ENCODE peak calls at places on chromosomes 4 and X, in nine cellular contexts. O, Y, H, C, F, V, U, T and S are unnamed samples.

GRCh38 chr4:111556861-111557260 is 588.4 kb upstream of the FAM241A start:
- DNase-seq in O (no peak), H (no peak), U (no peak), T (no peak), F (peak; percentile 47), V (no peak), C (no peak), Y (no peak), S (no peak)

GRCh38 chr4:95415346-95415771 is 133.4 kb downstream of the UNC5C start:
- DNase-seq in U (peak; percentile 45), Y (no peak), T (no peak), H (no peak), V (peak; percentile 4), C (no peak), O (no peak), F (peak; percentile 2), S (no peak)

GRCh38 chr4:186770446-186771175 is 47.0 kb upstream of the FAT1 start:
- DNase-seq in U (peak; percentile 87), F (peak; percentile 54), C (no peak), O (no peak), H (no peak), T (no peak), V (peak; percentile 34), Y (no peak), S (peak; percentile 62)

GRCh38 chr4:107219681-107220080 is 183.6 kb upstream of the DKK2 start:
- DNase-seq in Y (no peak), U (peak; percentile 29), H (no peak), C (no peak), O (no peak), F (no peak), V (peak; percentile 27), T (no peak), S (no peak)

GRCh38 chr4:93184093-93184492 is 644.5 kb upstream of the ATOH1 start:
- DNase-seq in Y (no peak), H (no peak), O (no peak), V (no peak), T (no peak), U (no peak), F (no peak), C (no peak), S (no peak)

GRCh38 chr4:169225058-169225751 is 45.6 kb downstream of the SH3RF1 start:
- DNase-seq in C (peak; percentile 35), F (peak; percentile 98), V (peak; percentile 79), U (peak; percentile 96), T (no peak), Y (peak; percentile 80), H (no peak), O (no peak), S (peak; percentile 94)

GRCh38 chr4:167775374-167775773 is 317.0 kb upstream of the ANXA10 start:
- DNase-seq in H (no peak), V (no peak), F (peak; percentile 77), Y (no peak), C (no peak), U (no peak), T (no peak), O (no peak), S (no peak)

GRCh38 chrX:98294310-98294709 is 1410.6 kb downstream of the RPA4 start:
- DNase-seq in F (no peak), H (no peak), O (no peak), C (no peak), V (no peak), U (no peak), Y (no peak), T (no peak), S (no peak)

GRCh38 chrX:53445977-53446376 is 11.8 kb upstream of the HSD17B10 start:
- DNase-seq in F (peak; percentile 47), T (peak; percentile 49), O (no peak), H (peak; percentile 63), V (peak; percentile 38), C (no peak), Y (peak; percentile 62), U (peak; percentile 61), S (no peak)

GRCh38 chr4:23851455-23851854 is 38.4 kb downstream of the PPARGC1A start:
- DNase-seq in F (no peak), V (no peak), T (no peak), C (no peak), O (no peak), U (no peak), H (no peak), Y (no peak), S (no peak)
- TF ChIP-seq CTCF in F (no peak), V (no peak), T (no peak), C (no peak), O (no peak), U (no peak), H (no peak), Y (no peak), S (no peak)

DNA sequence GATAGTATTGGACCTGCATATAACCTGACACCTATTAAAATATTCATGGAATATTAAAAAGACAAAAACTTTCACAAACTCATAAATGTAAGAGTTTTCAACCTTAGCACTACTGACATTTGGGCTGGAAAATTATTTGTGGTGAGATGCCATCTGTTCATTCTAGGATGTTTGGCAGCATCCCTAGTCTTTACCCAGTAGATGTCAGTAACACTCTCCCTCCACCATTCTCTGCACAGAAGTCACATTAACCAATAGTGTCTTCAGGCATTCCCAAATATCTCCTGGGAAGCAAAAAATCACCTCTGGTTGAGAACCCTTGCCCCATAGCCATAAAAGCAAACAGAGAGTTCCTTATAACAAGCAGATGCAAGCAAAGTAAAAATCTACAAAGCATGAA is 41.4 kb upstream of the NDST4 start:
- DNase-seq in U (peak; percentile 19), H (no peak), C (no peak), Y (peak; percentile 63), F (peak; percentile 55), T (no peak), O (no peak), V (no peak), S (peak; percentile 3)
- TF ChIP-seq CTCF in U (no peak), H (no peak), C (no peak), Y (peak; percentile 57), F (peak; percentile 42), T (peak; percentile 66), O (no peak), V (peak; percentile 55), S (no peak)

GRCh38 chr4:137448402-137448801 is 83.9 kb downstream of the PCDH18 start:
- DNase-seq in H (no peak), Y (no peak), F (no peak), C (no peak), U (no peak), O (no peak), T (no peak), V (no peak), S (no peak)

GRCh38 chr4:137451150-137451850 is 81.0 kb downstream of the PCDH18 start:
- DNase-seq in H (no peak), T (no peak), U (peak; percentile 13), Y (no peak), C (no peak), V (no peak), O (no peak), F (no peak), S (no peak)

GRCh38 chr4:137455647-137456321 is 76.5 kb downstream of the PCDH18 start:
- DNase-seq in T (no peak), U (no peak), C (no peak), V (no peak), O (no peak), F (no peak), Y (no peak), H (no peak), S (no peak)

GRCh38 chr4:137454767-137455166 is 77.5 kb downstream of the PCDH18 start:
- DNase-seq in C (no peak), F (no peak), T (no peak), H (no peak), O (no peak), Y (no peak), V (no peak), U (no peak), S (no peak)

DNA sequence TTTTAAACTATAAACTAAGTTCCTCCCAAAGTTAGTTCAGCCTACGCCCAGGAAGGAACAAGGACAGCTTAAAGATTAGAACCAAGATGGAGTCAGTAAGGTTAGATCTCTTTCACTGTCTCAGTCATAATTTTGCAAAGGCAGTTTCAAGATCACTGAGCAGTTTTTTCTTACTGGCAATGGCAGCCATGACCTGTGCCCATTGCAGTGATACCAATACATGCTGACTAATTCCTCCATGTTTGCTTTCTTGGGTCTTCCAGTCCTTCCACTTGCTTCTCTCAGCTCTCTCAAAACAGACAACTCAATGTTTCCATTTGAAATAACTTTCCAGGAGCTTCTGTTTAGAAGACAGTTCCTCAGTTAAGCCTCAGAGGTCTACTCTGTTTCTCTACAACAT is 79.5 kb downstream of the PCDH18 start:
- DNase-seq in F (no peak), U (no peak), H (no peak), T (no peak), C (no peak), O (no peak), V (no peak), Y (no peak), S (no peak)
- TF ChIP-seq CTCF in F (no peak), U (no peak), H (no peak), T (no peak), C (no peak), O (no peak), V (no peak), Y (no peak), S (no peak)

GRCh38 chrX:106997611-106998010 is 2.4 kb downstream of the MORC4 start:
- DNase-seq in O (no peak), H (no peak), U (no peak), V (no peak), Y (no peak), F (no peak), C (no peak), T (no peak), S (no peak)

GRCh38 chrX:106995678-106996077 is 4.3 kb downstream of the MORC4 start:
- DNase-seq in C (no peak), H (no peak), Y (no peak), F (no peak), U (no peak), V (no peak), T (no peak), O (no peak), S (no peak)

GRCh38 chrX:107000013-107000515 is at the start of gene MORC4:
- DNase-seq in T (peak; percentile 88), F (peak; percentile 71), C (no peak), U (peak; percentile 80), Y (peak; percentile 85), V (peak; percentile 81), H (peak; percentile 75), O (peak; percentile 89), S (peak; percentile 58)

DNA sequence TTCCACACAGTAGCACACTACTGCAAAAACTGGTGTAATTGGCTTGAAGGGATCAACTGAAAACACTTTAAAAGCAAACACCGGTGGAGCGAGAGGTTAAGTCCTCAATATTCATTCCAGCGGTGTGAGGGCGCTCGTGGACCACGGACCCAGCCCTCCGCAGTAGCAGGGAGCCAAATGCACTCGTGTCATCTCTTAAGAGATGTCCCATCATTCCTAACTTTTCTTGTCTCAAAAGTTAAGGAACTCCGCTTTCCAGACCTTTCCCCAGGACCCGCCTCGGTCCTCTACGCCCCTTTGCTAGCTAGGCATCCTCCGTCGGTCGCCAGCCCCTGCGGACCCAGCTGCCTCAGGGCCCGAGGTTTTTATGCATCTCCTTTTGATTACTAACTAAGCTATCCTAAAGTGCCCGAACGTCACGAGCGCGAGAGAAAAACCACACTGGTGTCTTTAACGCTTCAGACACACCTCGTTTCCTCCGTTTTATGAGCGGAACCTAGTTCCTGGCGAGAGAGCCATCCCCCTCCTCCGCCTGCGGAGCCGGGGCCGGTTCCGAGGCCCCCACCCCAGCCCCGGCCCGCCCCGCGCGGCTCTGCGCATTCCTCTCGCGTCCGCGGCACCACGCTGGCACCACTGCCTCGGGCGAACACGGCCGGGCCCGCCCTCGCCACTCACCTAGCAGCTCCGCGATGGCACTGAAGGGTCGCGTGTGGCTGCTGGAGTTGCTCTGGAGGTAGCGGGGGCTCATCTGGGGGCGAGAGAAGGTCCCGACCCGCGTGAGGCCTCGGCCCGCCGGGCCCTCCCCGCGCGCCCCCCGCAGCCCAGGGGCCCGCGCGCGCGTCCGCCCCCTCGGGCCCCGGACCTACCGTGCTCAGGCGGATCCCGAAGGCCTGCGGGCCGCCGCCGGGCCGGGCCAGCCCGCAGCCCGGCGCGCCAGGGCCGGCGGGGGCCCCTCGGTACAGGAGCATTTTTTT is 723 bp downstream of the MORC4 start:
- DNase-seq in V (peak; percentile 33), T (peak; percentile 38), C (no peak), H (peak; percentile 32), O (peak; percentile 77), F (peak; percentile 59), U (peak; percentile 63), Y (peak; percentile 64), S (peak; percentile 48)
- TF ChIP-seq CTCF in V (peak; percentile 67), T (peak; percentile 52), C (peak; percentile 52), H (no peak), O (no peak), F (peak; percentile 42), U (peak; percentile 64), Y (peak; percentile 55), S (peak; percentile 56)